ENCODE peak calls at places on chromosomes 16 and 17, in four cellular contexts. V is HepG2, P is K562, N is WTC11. R is an unnamed sample.

GRCh38 chr17:6413073-6413472 is 21.8 kb downstream of the AIPL1 start:
- DNase-seq in P (peak; percentile 13), N (no peak), V (peak; percentile 40), R (peak; percentile 65)

GRCh38 chr16:1278456-1278855 is 22.6 kb downstream of the TPSD1 start:
- DNase-seq in P (peak; percentile 38), N (no peak), V (no peak), R (no peak)

GRCh38 chr17:6299275-6299674 is 135.6 kb downstream of the AIPL1 start:
- DNase-seq in N (no peak), P (no peak), V (no peak), R (no peak)

GRCh38 chr17:74337834-74338500 is 11.9 kb downstream of the KIF19 start:
- DNase-seq in V (no peak), N (no peak), P (no peak), R (no peak)

GRCh38 chr16:11833951-11834695 is 17.2 kb downstream of the RSL1D1 start:
- DNase-seq in P (no peak), V (peak; percentile 84), N (no peak), R (no peak)

GRCh38 chr16:23339781-23340180 is 37.7 kb downstream of the SCNN1B start:
- DNase-seq in P (no peak), V (no peak), N (no peak), R (no peak)

GRCh38 chr16:31876955-31877828 is 3.6 kb downstream of the ZNF267 start:
- DNase-seq in N (no peak), P (no peak), V (peak; percentile 87), R (peak; percentile 46)

GRCh38 chr17:34616148-34616547 is 36.8 kb downstream of the TMEM132E start:
- DNase-seq in P (no peak), N (peak; percentile 30), V (no peak), R (no peak)

GRCh38 chr16:57265850-57266530 is 18.5 kb downstream of the PLLP start:
- DNase-seq in P (peak; percentile 87), N (no peak), V (no peak), R (no peak)

GRCh38 chr17:47264171-47264570 is 10.5 kb downstream of the ITGB3 start:
- DNase-seq in V (no peak), P (no peak), N (no peak), R (no peak)

GRCh38 chr17:59844884-59845594 is 47.7 kb downstream of the TUBD1 start:
- DNase-seq in V (no peak), P (no peak), N (no peak), R (peak; percentile 89)

GRCh38 chr16:57191056-57191536 is 5.0 kb downstream of the RSPRY1 start:
- DNase-seq in V (no peak), N (no peak), P (no peak), R (no peak)

GRCh38 chr16:66539628-66540469 is 10.1 kb downstream of the TK2 start:
- DNase-seq in P (no peak), N (no peak), V (no peak), R (no peak)

DNA sequence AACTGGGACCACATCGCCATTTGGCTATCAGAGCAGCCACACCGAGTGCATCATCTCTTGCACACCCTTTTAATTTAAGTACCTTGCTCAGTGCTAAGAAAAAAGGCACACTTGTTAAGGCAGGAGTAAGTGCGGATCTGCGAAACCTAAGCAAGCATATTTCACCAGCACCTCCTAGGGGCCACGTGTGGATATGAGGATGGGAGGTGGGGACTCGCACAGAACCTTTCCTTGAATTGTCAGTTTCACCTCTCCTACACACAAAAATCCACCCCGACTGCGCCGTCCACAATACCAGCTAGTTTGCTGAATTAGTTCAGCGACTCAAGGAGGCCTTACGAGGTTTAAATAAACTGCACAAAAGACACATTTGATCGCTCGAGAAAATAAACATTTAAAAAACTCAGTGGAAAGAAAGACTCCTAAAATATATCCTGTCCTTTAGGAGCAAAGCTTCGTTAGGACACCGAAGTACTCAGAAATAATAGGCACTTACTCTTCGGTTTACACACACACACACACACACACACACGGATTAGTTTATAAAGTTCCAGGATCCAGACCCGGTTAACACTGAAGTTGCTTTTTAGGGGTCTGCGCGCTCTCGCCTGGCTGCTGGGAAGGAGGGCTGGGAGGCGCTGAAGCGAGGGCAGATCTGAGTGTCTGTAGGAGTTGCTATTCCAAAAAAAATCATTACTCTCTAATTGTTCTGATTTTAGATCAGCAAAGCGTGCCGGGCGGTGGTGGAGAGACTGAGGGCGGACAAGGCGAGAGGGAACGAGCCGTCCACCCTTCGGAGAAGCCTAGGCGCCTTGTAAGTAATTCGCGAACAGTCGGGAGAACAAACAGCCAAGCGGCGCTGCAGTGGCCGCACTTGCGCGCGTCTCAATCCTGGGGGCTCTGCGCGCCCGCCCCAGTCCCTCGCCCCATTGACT is 1.0 kb upstream of the KCNJ2 start:
- DNase-seq in P (peak; percentile 19), V (no peak), N (peak; percentile 65), R (peak; percentile 80)
- TF ChIP-seq HMGXB4 in P (no peak), V (no peak), N (no peak), R (no peak)

GRCh38 chr16:10093564-10093963 is 88.7 kb downstream of the GRIN2A start:
- DNase-seq in N (no peak), V (no peak), P (no peak), R (no peak)

GRCh38 chr16:10103096-10103495 is 79.1 kb downstream of the GRIN2A start:
- DNase-seq in V (no peak), N (no peak), P (no peak), R (no peak)

GRCh38 chr16:10100829-10101228 is 81.4 kb downstream of the GRIN2A start:
- DNase-seq in N (no peak), P (no peak), V (no peak), R (no peak)

GRCh38 chr16:10098991-10099390 is 83.2 kb downstream of the GRIN2A start:
- DNase-seq in N (no peak), V (no peak), P (no peak), R (no peak)

GRCh38 chr16:10097273-10097672 is 85.0 kb downstream of the GRIN2A start:
- DNase-seq in V (no peak), N (no peak), P (no peak), R (no peak)
- TF ChIP-seq HMGXB4 in V (no peak), N (no peak), P (no peak), R (no peak)

GRCh38 chr17:30475206-30475605 is 2.0 kb upstream of the GOSR1 start:
- DNase-seq in V (no peak), N (no peak), P (no peak), R (no peak)

GRCh38 chr17:30477758-30478115 is 529 bp downstream of the GOSR1 start:
- DNase-seq in P (no peak), V (peak; percentile 9), N (no peak), R (peak; percentile 41)

GRCh38 chr17:30472238-30472890 is 4.8 kb upstream of the GOSR1 start:
- DNase-seq in N (no peak), V (no peak), P (no peak), R (no peak)

GRCh38 chr17:30477083-30477757 is at the start of gene GOSR1:
- DNase-seq in P (peak; percentile 86), V (peak; percentile 90), N (peak; percentile 94), R (peak; percentile 96)

GRCh38 chr17:30476726-30477082 is 504 bp upstream of the GOSR1 start:
- DNase-seq in N (no peak), V (peak; percentile 9), P (peak; percentile 31), R (no peak)
- TF ChIP-seq HMGXB4 in N (no peak), V (no peak), P (no peak), R (no peak)

GRCh38 chr17:71760062-71760720 is 360.6 kb upstream of the SOX9 start:
- DNase-seq in P (no peak), N (no peak), V (no peak), R (no peak)

GRCh38 chr17:71765437-71765836 is 355.4 kb upstream of the SOX9 start:
- DNase-seq in P (no peak), N (no peak), V (no peak), R (no peak)

GRCh38 chr17:71764507-71764906 is 356.3 kb upstream of the SOX9 start:
- DNase-seq in V (peak; percentile 25), N (peak; percentile 72), P (no peak), R (peak; percentile 46)

GRCh38 chr17:71759422-71760060 is 361.3 kb upstream of the SOX9 start:
- DNase-seq in P (no peak), N (no peak), V (no peak), R (no peak)

DNA sequence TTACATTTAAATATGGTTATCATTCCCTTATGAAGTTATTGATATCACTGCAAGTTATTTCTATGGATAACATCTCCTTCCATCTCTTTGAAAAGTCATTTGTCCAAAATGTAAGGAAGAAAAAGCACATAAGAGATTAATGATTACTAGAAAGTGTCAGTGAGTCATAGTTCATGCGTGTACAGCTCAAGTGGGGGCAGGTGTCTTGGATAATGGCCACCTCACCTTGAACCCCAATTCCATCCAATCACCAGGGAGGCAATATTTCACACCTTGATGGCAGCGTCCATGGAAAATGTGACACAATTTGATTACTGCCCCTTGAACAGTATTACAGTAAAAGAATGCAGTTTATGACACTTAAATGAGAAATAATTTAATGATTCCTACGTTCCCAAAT is 358.3 kb upstream of the SOX9 start:
- DNase-seq in P (no peak), N (no peak), V (no peak), R (no peak)
- TF ChIP-seq HMGXB4 in P (no peak), N (no peak), V (no peak), R (no peak)